ENCODE peak calls at places on chromosome 15, in ten cellular contexts. One of them, this sample, is unnamed.

GRCh38 chr15:70430029-70430428 is 332.3 kb upstream of the TLE3 start:
- DNase-seq in left ventricle myocardium inferior: no peak
- DNase-seq in H54: no peak
- DNase-seq in H7: no peak
- DNase-seq in psoas muscle: no peak
- DNase-seq in cardiac muscle cell: peak
- DNase-seq in putamen: no peak
- DNase-seq in A172: peak
- DNase-seq in activated CD4-positive, alpha-beta T cell treated with anti-CD3 and anti-CD28 coated beads for 36 hours: no peak
- DNase-seq in ovary: no peak
- DNase-seq in this sample: no peak

GRCh38 chr15:41825145-41825544 is 2.7 kb upstream of the JMJD7 start:
- DNase-seq in left ventricle myocardium inferior: no peak
- DNase-seq in H54: no peak
- DNase-seq in H7: no peak
- DNase-seq in psoas muscle: no peak
- DNase-seq in cardiac muscle cell: no peak
- DNase-seq in putamen: no peak
- DNase-seq in A172: no peak
- DNase-seq in activated CD4-positive, alpha-beta T cell treated with anti-CD3 and anti-CD28 coated beads for 36 hours: no peak
- DNase-seq in ovary: no peak
- DNase-seq in this sample: no peak

GRCh38 chr15:50418041-50418583 is 6.1 kb upstream of the USP8 start:
- DNase-seq in left ventricle myocardium inferior: no peak
- DNase-seq in H54: no peak
- DNase-seq in H7: no peak
- DNase-seq in psoas muscle: no peak
- DNase-seq in cardiac muscle cell: peak
- DNase-seq in putamen: no peak
- DNase-seq in A172: no peak
- DNase-seq in activated CD4-positive, alpha-beta T cell treated with anti-CD3 and anti-CD28 coated beads for 36 hours: peak
- DNase-seq in ovary: no peak
- DNase-seq in this sample: peak

GRCh38 chr15:84727429-84727828 is 11.5 kb upstream of the SEC11A start:
- DNase-seq in left ventricle myocardium inferior: no peak
- DNase-seq in H54: no peak
- DNase-seq in H7: no peak
- DNase-seq in psoas muscle: no peak
- DNase-seq in cardiac muscle cell: peak
- DNase-seq in putamen: no peak
- DNase-seq in A172: no peak
- DNase-seq in activated CD4-positive, alpha-beta T cell treated with anti-CD3 and anti-CD28 coated beads for 36 hours: no peak
- DNase-seq in ovary: no peak
- DNase-seq in this sample: no peak

GRCh38 chr15:97944724-97945123 is 15.8 kb upstream of the ARRDC4 start:
- DNase-seq in left ventricle myocardium inferior: no peak
- DNase-seq in H54: no peak
- DNase-seq in H7: peak
- DNase-seq in psoas muscle: no peak
- DNase-seq in cardiac muscle cell: no peak
- DNase-seq in putamen: no peak
- DNase-seq in A172: no peak
- DNase-seq in activated CD4-positive, alpha-beta T cell treated with anti-CD3 and anti-CD28 coated beads for 36 hours: no peak
- DNase-seq in ovary: no peak
- DNase-seq in this sample: no peak

GRCh38 chr15:70195808-70196304 is 98.1 kb upstream of the TLE3 start:
- DNase-seq in left ventricle myocardium inferior: peak
- DNase-seq in H54: peak
- DNase-seq in H7: no peak
- DNase-seq in psoas muscle: peak
- DNase-seq in cardiac muscle cell: peak
- DNase-seq in putamen: peak
- DNase-seq in A172: peak
- DNase-seq in activated CD4-positive, alpha-beta T cell treated with anti-CD3 and anti-CD28 coated beads for 36 hours: no peak
- DNase-seq in ovary: peak
- DNase-seq in this sample: no peak

GRCh38 chr15:50051811-50052419 is 67.1 kb downstream of the ATP8B4 start:
- DNase-seq in left ventricle myocardium inferior: no peak
- DNase-seq in H54: peak
- DNase-seq in H7: peak
- DNase-seq in psoas muscle: peak
- DNase-seq in cardiac muscle cell: peak
- DNase-seq in putamen: peak
- DNase-seq in A172: peak
- DNase-seq in activated CD4-positive, alpha-beta T cell treated with anti-CD3 and anti-CD28 coated beads for 36 hours: peak
- DNase-seq in ovary: peak
- DNase-seq in this sample: peak

GRCh38 chr15:40103124-40103858 is 5.4 kb downstream of the BMF start:
- DNase-seq in left ventricle myocardium inferior: peak
- DNase-seq in H54: peak
- DNase-seq in H7: peak
- DNase-seq in psoas muscle: peak
- DNase-seq in cardiac muscle cell: peak
- DNase-seq in putamen: peak
- DNase-seq in A172: peak
- DNase-seq in activated CD4-positive, alpha-beta T cell treated with anti-CD3 and anti-CD28 coated beads for 36 hours: no peak
- DNase-seq in ovary: peak
- DNase-seq in this sample: no peak

GRCh38 chr15:71199384-71200351 is 84.4 kb downstream of the THSD4 start:
- DNase-seq in left ventricle myocardium inferior: no peak
- DNase-seq in H54: no peak
- DNase-seq in H7: no peak
- DNase-seq in psoas muscle: no peak
- DNase-seq in cardiac muscle cell: no peak
- DNase-seq in putamen: no peak
- DNase-seq in A172: no peak
- DNase-seq in activated CD4-positive, alpha-beta T cell treated with anti-CD3 and anti-CD28 coated beads for 36 hours: no peak
- DNase-seq in ovary: no peak
- DNase-seq in this sample: no peak

GRCh38 chr15:82647045-82647834 is at the start of gene CPEB1:
- DNase-seq in left ventricle myocardium inferior: peak
- DNase-seq in H54: peak
- DNase-seq in H7: peak
- DNase-seq in psoas muscle: peak
- DNase-seq in cardiac muscle cell: peak
- DNase-seq in putamen: peak
- DNase-seq in A172: peak
- DNase-seq in activated CD4-positive, alpha-beta T cell treated with anti-CD3 and anti-CD28 coated beads for 36 hours: peak
- DNase-seq in ovary: peak
- DNase-seq in this sample: peak

GRCh38 chr15:29045717-29046116 is 159.9 kb downstream of the APBA2 start:
- DNase-seq in left ventricle myocardium inferior: no peak
- DNase-seq in H54: peak
- DNase-seq in H7: no peak
- DNase-seq in psoas muscle: no peak
- DNase-seq in cardiac muscle cell: peak
- DNase-seq in putamen: no peak
- DNase-seq in A172: peak
- DNase-seq in activated CD4-positive, alpha-beta T cell treated with anti-CD3 and anti-CD28 coated beads for 36 hours: peak
- DNase-seq in ovary: no peak
- DNase-seq in this sample: peak

GRCh38 chr15:70142322-70143191 is 44.8 kb upstream of the TLE3 start:
- DNase-seq in left ventricle myocardium inferior: peak
- DNase-seq in H54: no peak
- DNase-seq in H7: no peak
- DNase-seq in psoas muscle: no peak
- DNase-seq in cardiac muscle cell: peak
- DNase-seq in putamen: no peak
- DNase-seq in A172: peak
- DNase-seq in activated CD4-positive, alpha-beta T cell treated with anti-CD3 and anti-CD28 coated beads for 36 hours: peak
- DNase-seq in ovary: peak
- DNase-seq in this sample: peak

GRCh38 chr15:85475317-85475701 is 94.9 kb downstream of the AKAP13 start:
- DNase-seq in left ventricle myocardium inferior: no peak
- DNase-seq in H54: no peak
- DNase-seq in H7: no peak
- DNase-seq in psoas muscle: no peak
- DNase-seq in cardiac muscle cell: no peak
- DNase-seq in putamen: no peak
- DNase-seq in A172: no peak
- DNase-seq in activated CD4-positive, alpha-beta T cell treated with anti-CD3 and anti-CD28 coated beads for 36 hours: no peak
- DNase-seq in ovary: no peak
- DNase-seq in this sample: no peak

GRCh38 chr15:73318463-73319351 is 50.1 kb downstream of the HCN4 start:
- DNase-seq in left ventricle myocardium inferior: no peak
- DNase-seq in H54: no peak
- DNase-seq in H7: peak
- DNase-seq in psoas muscle: no peak
- DNase-seq in cardiac muscle cell: peak
- DNase-seq in putamen: no peak
- DNase-seq in A172: no peak
- DNase-seq in activated CD4-positive, alpha-beta T cell treated with anti-CD3 and anti-CD28 coated beads for 36 hours: peak
- DNase-seq in ovary: no peak
- DNase-seq in this sample: peak

GRCh38 chr15:96381463-96381862 is 51.0 kb downstream of the NR2F2 start:
- DNase-seq in left ventricle myocardium inferior: no peak
- DNase-seq in H54: no peak
- DNase-seq in H7: no peak
- DNase-seq in psoas muscle: no peak
- DNase-seq in cardiac muscle cell: no peak
- DNase-seq in putamen: no peak
- DNase-seq in A172: no peak
- DNase-seq in activated CD4-positive, alpha-beta T cell treated with anti-CD3 and anti-CD28 coated beads for 36 hours: no peak
- DNase-seq in ovary: no peak
- DNase-seq in this sample: no peak

GRCh38 chr15:29812384-29812694 is 9.9 kb downstream of the TJP1 start:
- DNase-seq in left ventricle myocardium inferior: no peak
- DNase-seq in H54: no peak
- DNase-seq in H7: no peak
- DNase-seq in psoas muscle: no peak
- DNase-seq in cardiac muscle cell: peak
- DNase-seq in putamen: no peak
- DNase-seq in A172: no peak
- DNase-seq in activated CD4-positive, alpha-beta T cell treated with anti-CD3 and anti-CD28 coated beads for 36 hours: no peak
- DNase-seq in ovary: no peak
- DNase-seq in this sample: no peak

GRCh38 chr15:92954578-92954977 is 54.5 kb downstream of the CHD2 start:
- DNase-seq in left ventricle myocardium inferior: no peak
- DNase-seq in H54: no peak
- DNase-seq in H7: peak
- DNase-seq in psoas muscle: no peak
- DNase-seq in cardiac muscle cell: no peak
- DNase-seq in putamen: no peak
- DNase-seq in A172: peak
- DNase-seq in activated CD4-positive, alpha-beta T cell treated with anti-CD3 and anti-CD28 coated beads for 36 hours: peak
- DNase-seq in ovary: no peak
- DNase-seq in this sample: peak

GRCh38 chr15:48925714-48926223 is 38.0 kb downstream of the SHC4 start:
- DNase-seq in left ventricle myocardium inferior: no peak
- DNase-seq in H54: peak
- DNase-seq in H7: no peak
- DNase-seq in psoas muscle: no peak
- DNase-seq in cardiac muscle cell: peak
- DNase-seq in putamen: no peak
- DNase-seq in A172: peak
- DNase-seq in activated CD4-positive, alpha-beta T cell treated with anti-CD3 and anti-CD28 coated beads for 36 hours: peak
- DNase-seq in ovary: no peak
- DNase-seq in this sample: peak

GRCh38 chr15:90581771-90582471 is 52.2 kb downstream of the CRTC3 start:
- DNase-seq in left ventricle myocardium inferior: no peak
- DNase-seq in H54: no peak
- DNase-seq in H7: no peak
- DNase-seq in psoas muscle: no peak
- DNase-seq in cardiac muscle cell: no peak
- DNase-seq in putamen: no peak
- DNase-seq in A172: no peak
- DNase-seq in activated CD4-positive, alpha-beta T cell treated with anti-CD3 and anti-CD28 coated beads for 36 hours: peak
- DNase-seq in ovary: no peak
- DNase-seq in this sample: peak

GRCh38 chr15:96328101-96328958 is 2.2 kb upstream of the NR2F2 start:
- DNase-seq in left ventricle myocardium inferior: no peak
- DNase-seq in H54: no peak
- DNase-seq in H7: no peak
- DNase-seq in psoas muscle: no peak
- DNase-seq in cardiac muscle cell: no peak
- DNase-seq in putamen: no peak
- DNase-seq in A172: no peak
- DNase-seq in activated CD4-positive, alpha-beta T cell treated with anti-CD3 and anti-CD28 coated beads for 36 hours: no peak
- DNase-seq in ovary: no peak
- DNase-seq in this sample: no peak

GRCh38 chr15:83410532-83410931 is 36.6 kb upstream of the SH3GL3 start:
- DNase-seq in left ventricle myocardium inferior: no peak
- DNase-seq in H54: no peak
- DNase-seq in H7: no peak
- DNase-seq in psoas muscle: no peak
- DNase-seq in cardiac muscle cell: no peak
- DNase-seq in putamen: no peak
- DNase-seq in A172: no peak
- DNase-seq in activated CD4-positive, alpha-beta T cell treated with anti-CD3 and anti-CD28 coated beads for 36 hours: no peak
- DNase-seq in ovary: no peak
- DNase-seq in this sample: no peak

GRCh38 chr15:78620021-78620838 is 566 bp downstream of the CHRNA3 start:
- DNase-seq in left ventricle myocardium inferior: no peak
- DNase-seq in H54: no peak
- DNase-seq in H7: peak
- DNase-seq in psoas muscle: no peak
- DNase-seq in cardiac muscle cell: peak
- DNase-seq in putamen: no peak
- DNase-seq in A172: no peak
- DNase-seq in activated CD4-positive, alpha-beta T cell treated with anti-CD3 and anti-CD28 coated beads for 36 hours: no peak
- DNase-seq in ovary: no peak
- DNase-seq in this sample: no peak

GRCh38 chr15:70327328-70328136 is 229.8 kb upstream of the TLE3 start:
- DNase-seq in left ventricle myocardium inferior: no peak
- DNase-seq in H54: no peak
- DNase-seq in H7: no peak
- DNase-seq in psoas muscle: no peak
- DNase-seq in cardiac muscle cell: peak
- DNase-seq in putamen: no peak
- DNase-seq in A172: peak
- DNase-seq in activated CD4-positive, alpha-beta T cell treated with anti-CD3 and anti-CD28 coated beads for 36 hours: no peak
- DNase-seq in ovary: no peak
- DNase-seq in this sample: no peak

GRCh38 chr15:65916041-65916663 is 46.9 kb downstream of the RAB11A start:
- DNase-seq in left ventricle myocardium inferior: no peak
- DNase-seq in H54: no peak
- DNase-seq in H7: no peak
- DNase-seq in psoas muscle: no peak
- DNase-seq in cardiac muscle cell: no peak
- DNase-seq in putamen: no peak
- DNase-seq in A172: no peak
- DNase-seq in activated CD4-positive, alpha-beta T cell treated with anti-CD3 and anti-CD28 coated beads for 36 hours: no peak
- DNase-seq in ovary: no peak
- DNase-seq in this sample: no peak

GRCh38 chr15:65377105-65377975 is 462 bp downstream of the IGDCC3 start:
- DNase-seq in left ventricle myocardium inferior: no peak
- DNase-seq in H54: no peak
- DNase-seq in H7: peak
- DNase-seq in psoas muscle: peak
- DNase-seq in cardiac muscle cell: peak
- DNase-seq in putamen: no peak
- DNase-seq in A172: peak
- DNase-seq in activated CD4-positive, alpha-beta T cell treated with anti-CD3 and anti-CD28 coated beads for 36 hours: peak
- DNase-seq in ovary: no peak
- DNase-seq in this sample: no peak

GRCh38 chr15:89090791-89091666 is 2.8 kb downstream of the ABHD2 start:
- DNase-seq in left ventricle myocardium inferior: peak
- DNase-seq in H54: no peak
- DNase-seq in H7: no peak
- DNase-seq in psoas muscle: peak
- DNase-seq in cardiac muscle cell: peak
- DNase-seq in putamen: no peak
- DNase-seq in A172: peak
- DNase-seq in activated CD4-positive, alpha-beta T cell treated with anti-CD3 and anti-CD28 coated beads for 36 hours: peak
- DNase-seq in ovary: peak
- DNase-seq in this sample: peak

GRCh38 chr15:83695901-83696425 is 42.0 kb downstream of the ADAMTSL3 start:
- DNase-seq in left ventricle myocardium inferior: no peak
- DNase-seq in H54: no peak
- DNase-seq in H7: no peak
- DNase-seq in psoas muscle: no peak
- DNase-seq in cardiac muscle cell: peak
- DNase-seq in putamen: no peak
- DNase-seq in A172: no peak
- DNase-seq in activated CD4-positive, alpha-beta T cell treated with anti-CD3 and anti-CD28 coated beads for 36 hours: no peak
- DNase-seq in ovary: no peak
- DNase-seq in this sample: no peak

GRCh38 chr15:56038015-56038414 is 44.6 kb upstream of the NEDD4 start:
- DNase-seq in left ventricle myocardium inferior: no peak
- DNase-seq in H54: no peak
- DNase-seq in H7: no peak
- DNase-seq in psoas muscle: no peak
- DNase-seq in cardiac muscle cell: peak
- DNase-seq in putamen: no peak
- DNase-seq in A172: peak
- DNase-seq in activated CD4-positive, alpha-beta T cell treated with anti-CD3 and anti-CD28 coated beads for 36 hours: peak
- DNase-seq in ovary: no peak
- DNase-seq in this sample: peak